ENCODE peak calls at places on chromosomes 13 and 19, in four cellular contexts. Y, Z, Q and K are unnamed samples.
A peak's percentile ranks its signal among the peaks of the same experiment; 100 is the strongest.

GRCh38 chr13:71149498-71150363 is 717.3 kb downstream of the DACH1 start:
- DNase-seq in Y (no peak), Z (no peak), Q (no peak), K (no peak)

GRCh38 chr13:75482070-75482819 is at the start of gene TBC1D4:
- DNase-seq in Y (peak; percentile 55), Z (peak; percentile 66), Q (peak; percentile 87), K (peak; percentile 76)

GRCh38 chr19:51131780-51132680 is 7.3 kb downstream of the SIGLEC9 start:
- DNase-seq in Y (peak; percentile 70), Z (no peak), Q (no peak), K (peak; percentile 10)

GRCh38 chr13:112700291-112701060 is 10.6 kb downstream of the ATP11A start:
- DNase-seq in Y (no peak), Z (no peak), Q (no peak), K (no peak)

GRCh38 chr13:113928701-113929627 is 44.9 kb downstream of the C13orf46 start:
- DNase-seq in Y (no peak), Z (no peak), Q (no peak), K (no peak)

GRCh38 chr19:11539495-11540365 is 1.1 kb downstream of the CNN1 start:
- DNase-seq in Y (peak; percentile 89), Z (no peak), Q (no peak), K (no peak)

GRCh38 chr19:1445932-1446712 is 3.8 kb upstream of the APC2 start:
- DNase-seq in Y (peak; percentile 94), Z (no peak), Q (no peak), K (no peak)

GRCh38 chr19:2170219-2170618 is 6.5 kb downstream of the DOT1L start:
- DNase-seq in Y (no peak), Z (no peak), Q (no peak), K (no peak)

GRCh38 chr13:43804461-43805070 is 17.8 kb upstream of the ENOX1 start:
- DNase-seq in Y (peak; percentile 18), Z (peak; percentile 13), Q (peak; percentile 39), K (peak; percentile 55)

GRCh38 chr13:80105350-80105749 is 235.6 kb downstream of the SPRY2 start:
- DNase-seq in Y (no peak), Z (no peak), Q (no peak), K (no peak)

GRCh38 chr19:31600731-31601295 is 251.6 kb upstream of the TSHZ3 start:
- DNase-seq in Y (no peak), Z (no peak), Q (no peak), K (no peak)

GRCh38 chr13:106210327-106210726 is 325.1 kb downstream of the EFNB2 start:
- DNase-seq in Y (no peak), Z (no peak), Q (no peak), K (no peak)

GRCh38 chr19:18789883-18790565 is 1.1 kb downstream of the COMP start:
- DNase-seq in Y (peak; percentile 91), Z (no peak), Q (no peak), K (no peak)

GRCh38 chr13:74187564-74187963 is 53.4 kb upstream of the KLF12 start:
- DNase-seq in Y (no peak), Z (no peak), Q (peak; percentile 57), K (no peak)

GRCh38 chr19:31436121-31436776 is 87.0 kb upstream of the TSHZ3 start:
- DNase-seq in Y (no peak), Z (no peak), Q (no peak), K (no peak)

GRCh38 chr13:105333416-105333815 is 1202.0 kb downstream of the EFNB2 start:
- DNase-seq in Y (no peak), Z (no peak), Q (no peak), K (no peak)

GRCh38 chr19:799076-799881 is 2.0 kb downstream of the PTBP1 start:
- DNase-seq in Y (peak; percentile 28), Z (no peak), Q (peak; percentile 55), K (no peak)

GRCh38 chr19:15251010-15251748 is 18.9 kb upstream of the EPHX3 start:
- DNase-seq in Y (no peak), Z (no peak), Q (no peak), K (no peak)

GRCh38 chr13:71751074-71751473 is 115.9 kb downstream of the DACH1 start:
- DNase-seq in Y (no peak), Z (no peak), Q (no peak), K (no peak)

GRCh38 chr13:79799049-79799448 is 318.1 kb downstream of the NDFIP2 start:
- DNase-seq in Y (no peak), Z (no peak), Q (no peak), K (no peak)

GRCh38 chr13:29877456-29878096 is 27.2 kb upstream of the UBL3 start:
- DNase-seq in Y (no peak), Z (no peak), Q (no peak), K (no peak)

GRCh38 chr19:53881482-53882390 is at the start of gene PRKCG:
- DNase-seq in Y (peak; percentile 68), Z (no peak), Q (peak; percentile 44), K (no peak)

GRCh38 chr19:43748205-43748594 is 6.6 kb downstream of the SMG9 start:
- DNase-seq in Y (no peak), Z (no peak), Q (no peak), K (no peak)

GRCh38 chr19:33394006-33394722 is 20.7 kb downstream of the CEBPG start:
- DNase-seq in Y (no peak), Z (no peak), Q (peak; percentile 55), K (no peak)

GRCh38 chr13:33299626-33300025 is 14.1 kb upstream of the STARD13 start:
- DNase-seq in Y (no peak), Z (no peak), Q (no peak), K (no peak)

GRCh38 chr19:2888739-2889224 is 11.9 kb upstream of the ZNF57 start:
- DNase-seq in Y (no peak), Z (no peak), Q (no peak), K (no peak)

GRCh38 chr13:100564444-100565223 is 24.0 kb downstream of the GGACT start:
- DNase-seq in Y (no peak), Z (no peak), Q (peak; percentile 40), K (no peak)

GRCh38 chr13:100561599-100562204 is 26.9 kb downstream of the GGACT start:
- DNase-seq in Y (no peak), Z (no peak), Q (peak; percentile 45), K (no peak)

GRCh38 chr13:100563779-100564178 is 24.8 kb downstream of the GGACT start:
- DNase-seq in Y (no peak), Z (no peak), Q (no peak), K (no peak)

GRCh38 chr13:100566543-100566942 is 22.0 kb downstream of the GGACT start:
- DNase-seq in Y (no peak), Z (no peak), Q (no peak), K (no peak)

DNA sequence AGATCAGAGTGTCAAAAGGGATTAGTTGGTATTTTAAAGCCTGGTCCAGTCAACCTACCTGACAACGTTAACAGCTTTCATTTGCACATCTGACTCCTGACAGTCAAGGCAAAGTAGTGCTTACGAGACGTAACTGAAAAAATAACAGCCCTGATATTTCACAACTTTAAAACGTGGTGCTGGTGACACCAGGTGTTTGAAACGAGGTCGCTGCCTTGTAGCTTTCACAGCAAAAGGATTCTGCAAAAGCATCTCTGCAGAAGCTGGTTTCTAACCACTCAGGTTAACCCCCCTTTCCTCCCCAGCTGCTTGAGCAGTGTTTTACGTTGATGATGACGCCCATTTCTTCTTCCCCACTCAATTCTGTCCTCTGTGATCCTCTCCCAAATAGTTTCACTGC is 23.3 kb downstream of the GGACT start:
- DNase-seq in Y (no peak), Z (no peak), Q (peak; percentile 25), K (no peak)
- TF ChIP-seq SRF in Y (no peak), Z (no peak), Q (no peak), K (no peak)

GRCh38 chr19:6460099-6460884 is 700 bp upstream of the SLC25A23 start:
- DNase-seq in Y (peak; percentile 97), Z (peak; percentile 89), Q (peak; percentile 94), K (peak; percentile 97)
- TF ChIP-seq REST in Y (no peak), Z (no peak), Q (no peak), K (no peak)

GRCh38 chr13:41299316-41300094 is 11.6 kb upstream of the NAA16 start:
- DNase-seq in Y (no peak), Z (no peak), Q (no peak), K (no peak)

GRCh38 chr13:41295973-41296372 is 15.1 kb upstream of the NAA16 start:
- DNase-seq in Y (no peak), Z (no peak), Q (peak; percentile 36), K (no peak)

GRCh38 chr13:41293272-41293671 is 17.8 kb upstream of the NAA16 start:
- DNase-seq in Y (no peak), Z (no peak), Q (no peak), K (no peak)

GRCh38 chr13:41294914-41295313 is 16.2 kb upstream of the NAA16 start:
- DNase-seq in Y (no peak), Z (no peak), Q (no peak), K (no peak)

DNA sequence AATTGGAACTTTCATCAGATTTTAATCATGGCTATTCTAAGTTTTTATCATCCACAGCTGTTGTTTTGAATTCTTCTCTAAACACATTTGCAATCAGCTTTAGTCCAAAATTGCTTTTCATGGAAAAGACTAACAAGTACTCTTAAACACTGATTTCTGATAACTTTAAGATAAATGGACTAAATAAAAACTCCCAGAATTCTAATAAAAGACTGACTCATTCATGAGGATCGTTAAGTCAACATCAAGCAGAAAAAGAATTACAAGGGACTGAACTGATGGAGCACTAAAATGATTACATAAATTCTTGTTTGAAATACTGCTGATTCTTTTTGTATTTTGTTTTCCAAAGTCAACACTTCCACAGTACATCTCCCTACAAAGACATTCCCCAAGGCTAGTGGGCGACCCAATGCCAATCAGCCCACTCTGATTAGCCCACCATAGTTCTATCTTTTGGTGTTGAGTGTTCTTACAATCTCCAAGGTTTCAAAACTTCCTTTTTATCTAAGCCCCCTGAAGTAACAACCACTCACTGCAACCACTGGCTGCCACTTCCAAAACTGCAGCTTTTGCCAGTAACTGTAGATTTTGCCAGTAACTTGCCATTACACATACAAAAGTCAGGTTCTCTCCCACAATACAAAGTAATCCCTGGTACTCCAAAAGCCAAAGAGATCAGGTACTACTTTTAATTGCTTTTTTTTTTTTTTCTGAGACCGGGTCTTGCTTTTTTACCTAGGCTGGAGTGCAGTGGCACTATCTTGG is 14.0 kb upstream of the NAA16 start:
- DNase-seq in Y (no peak), Z (no peak), Q (no peak), K (no peak)
- TF ChIP-seq SRF in Y (no peak), Z (no peak), Q (no peak), K (no peak)

GRCh38 chr19:7202888-7203287 is 91.3 kb downstream of the INSR start:
- DNase-seq in Y (no peak), Z (no peak), Q (peak; percentile 49), K (no peak)

GRCh38 chr19:7200739-7201138 is 93.5 kb downstream of the INSR start:
- DNase-seq in Y (no peak), Z (no peak), Q (no peak), K (no peak)

GRCh38 chr19:7197169-7197759 is 97.0 kb downstream of the INSR start:
- DNase-seq in Y (peak; percentile 86), Z (peak; percentile 68), Q (peak; percentile 87), K (peak; percentile 86)

GRCh38 chr19:7197760-7198696 is 96.2 kb downstream of the INSR start:
- DNase-seq in Y (peak; percentile 98), Z (peak; percentile 81), Q (peak; percentile 86), K (peak; percentile 84)

GRCh38 chr19:7199613-7200533 is 94.3 kb downstream of the INSR start:
- DNase-seq in Y (no peak), Z (no peak), Q (peak; percentile 91), K (peak; percentile 50)
- TF ChIP-seq REST in Y (no peak), Z (no peak), Q (no peak), K (no peak)

GRCh38 chr19:55486971-55487883 is 1.0 kb upstream of the SSC5D start:
- DNase-seq in Y (peak; percentile 32), Z (no peak), Q (peak; percentile 23), K (no peak)
- TF ChIP-seq SRF in Y (no peak), Z (no peak), Q (no peak), K (no peak)

GRCh38 chr13:110869805-110870706 is 44.8 kb downstream of the ANKRD10 start:
- DNase-seq in Y (peak; percentile 78), Z (no peak), Q (peak; percentile 89), K (peak; percentile 99)
- TF ChIP-seq REST in Y (no peak), Z (no peak), Q (no peak), K (no peak)